ENCODE peak calls at places on chromosomes 3 and 15, in seven cellular contexts. One of them, this sample, is unnamed.

GRCh38 chr15:81411969-81412633 is 38.1 kb upstream of the TMC3 start:
- DNase-seq in body of pancreas: no peak
- DNase-seq in BE2C: no peak
- DNase-seq in thyroid gland: no peak
- DNase-seq in cardiac muscle cell: peak
- DNase-seq in A549: no peak
- DNase-seq in CD8-positive, alpha-beta T cell: no peak
- DNase-seq in this sample: no peak

GRCh38 chr3:64627471-64628321 is 60.1 kb downstream of the ADAMTS9 start:
- DNase-seq in body of pancreas: no peak
- DNase-seq in CD8-positive, alpha-beta T cell: no peak
- DNase-seq in BE2C: no peak
- DNase-seq in A549: no peak
- DNase-seq in thyroid gland: no peak
- DNase-seq in cardiac muscle cell: no peak
- DNase-seq in this sample: no peak

GRCh38 chr15:63189955-63190691 is 717 bp downstream of the RAB8B start:
- DNase-seq in cardiac muscle cell: no peak
- DNase-seq in CD8-positive, alpha-beta T cell: no peak
- DNase-seq in thyroid gland: no peak
- DNase-seq in body of pancreas: no peak
- DNase-seq in A549: no peak
- DNase-seq in BE2C: no peak
- DNase-seq in this sample: no peak

GRCh38 chr3:120506828-120507774 is 56.3 kb upstream of the FSTL1 start:
- DNase-seq in cardiac muscle cell: peak
- DNase-seq in BE2C: peak
- DNase-seq in A549: peak
- DNase-seq in thyroid gland: peak
- DNase-seq in body of pancreas: peak
- DNase-seq in CD8-positive, alpha-beta T cell: no peak
- DNase-seq in this sample: no peak

GRCh38 chr15:63880744-63881143 is 47.0 kb upstream of the HERC1 start:
- DNase-seq in cardiac muscle cell: no peak
- DNase-seq in body of pancreas: no peak
- DNase-seq in BE2C: no peak
- DNase-seq in A549: no peak
- DNase-seq in thyroid gland: no peak
- DNase-seq in CD8-positive, alpha-beta T cell: no peak
- DNase-seq in this sample: no peak

GRCh38 chr3:75232216-75232615 is 431.9 kb upstream of the FRG2C start:
- DNase-seq in CD8-positive, alpha-beta T cell: no peak
- DNase-seq in A549: no peak
- DNase-seq in thyroid gland: no peak
- DNase-seq in BE2C: no peak
- DNase-seq in body of pancreas: no peak
- DNase-seq in cardiac muscle cell: no peak
- DNase-seq in this sample: no peak

GRCh38 chr3:56357266-56357665 is 111.0 kb downstream of the ERC2 start:
- DNase-seq in A549: no peak
- DNase-seq in cardiac muscle cell: peak
- DNase-seq in body of pancreas: no peak
- DNase-seq in CD8-positive, alpha-beta T cell: no peak
- DNase-seq in thyroid gland: peak
- DNase-seq in BE2C: no peak
- DNase-seq in this sample: no peak

GRCh38 chr3:164023480-164023879 is 1054.8 kb downstream of the SI start:
- DNase-seq in BE2C: no peak
- DNase-seq in body of pancreas: no peak
- DNase-seq in A549: no peak
- DNase-seq in thyroid gland: no peak
- DNase-seq in CD8-positive, alpha-beta T cell: no peak
- DNase-seq in cardiac muscle cell: no peak
- DNase-seq in this sample: no peak

GRCh38 chr3:98599647-98600411 is 6.4 kb upstream of the CPOX start:
- DNase-seq in CD8-positive, alpha-beta T cell: no peak
- DNase-seq in cardiac muscle cell: no peak
- DNase-seq in body of pancreas: no peak
- DNase-seq in A549: no peak
- DNase-seq in thyroid gland: no peak
- DNase-seq in BE2C: no peak
- DNase-seq in this sample: no peak

GRCh38 chr3:78991656-78992055 is 776.1 kb downstream of the ROBO1 start:
- DNase-seq in CD8-positive, alpha-beta T cell: no peak
- DNase-seq in thyroid gland: no peak
- DNase-seq in cardiac muscle cell: no peak
- DNase-seq in A549: no peak
- DNase-seq in body of pancreas: no peak
- DNase-seq in BE2C: no peak
- DNase-seq in this sample: no peak

GRCh38 chr15:73926191-73927002 is at the start of gene LOXL1:
- DNase-seq in A549: no peak
- DNase-seq in BE2C: peak
- DNase-seq in thyroid gland: peak
- DNase-seq in body of pancreas: peak
- DNase-seq in CD8-positive, alpha-beta T cell: no peak
- DNase-seq in cardiac muscle cell: peak
- DNase-seq in this sample: peak

DNA sequence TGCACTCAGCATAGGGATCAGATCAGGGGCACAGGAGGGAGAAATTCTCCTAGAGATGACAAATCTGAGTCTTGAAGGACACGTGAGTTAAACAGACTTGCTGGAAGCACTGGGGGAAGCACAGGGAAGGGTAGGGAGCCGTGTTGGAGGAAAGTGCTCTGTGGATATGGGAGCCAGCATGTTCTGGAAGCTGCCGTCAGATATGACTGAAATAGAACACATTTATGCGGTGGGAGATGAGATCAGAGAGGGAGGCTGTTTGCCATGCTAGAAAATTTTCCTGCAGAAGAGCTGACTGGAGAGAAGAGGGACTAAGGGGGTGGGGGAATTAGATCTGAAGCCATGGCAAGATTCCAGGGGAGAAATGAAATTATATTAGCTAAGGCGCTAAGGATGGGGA is 1.8 kb downstream of the TAMM41 start:
- DNase-seq in cardiac muscle cell: no peak
- DNase-seq in A549: no peak
- DNase-seq in body of pancreas: no peak
- DNase-seq in CD8-positive, alpha-beta T cell: no peak
- DNase-seq in thyroid gland: no peak
- DNase-seq in BE2C: no peak
- DNase-seq in this sample: no peak
- H3K4me3 ChIP-seq in cardiac muscle cell: no peak
- H3K4me3 ChIP-seq in A549: no peak
- H3K4me3 ChIP-seq in body of pancreas: no peak
- H3K4me3 ChIP-seq in CD8-positive, alpha-beta T cell: no peak
- H3K4me3 ChIP-seq in thyroid gland: no peak
- H3K4me3 ChIP-seq in BE2C: no peak
- H3K4me3 ChIP-seq in this sample: no peak

GRCh38 chr3:86180696-86181095 is 810.3 kb downstream of the VGLL3 start:
- DNase-seq in thyroid gland: no peak
- DNase-seq in cardiac muscle cell: peak
- DNase-seq in CD8-positive, alpha-beta T cell: no peak
- DNase-seq in A549: peak
- DNase-seq in body of pancreas: no peak
- DNase-seq in BE2C: peak
- DNase-seq in this sample: no peak
- TF ChIP-seq CTCF in thyroid gland: no peak
- TF ChIP-seq CTCF in cardiac muscle cell: no peak
- TF ChIP-seq CTCF in CD8-positive, alpha-beta T cell: no peak
- TF ChIP-seq CTCF in A549: no peak
- TF ChIP-seq CTCF in body of pancreas: no peak
- TF ChIP-seq CTCF in BE2C: peak
- TF ChIP-seq CTCF in this sample: no peak

GRCh38 chr3:46617941-46618340 is 5.6 kb downstream of the FAM240A start:
- DNase-seq in thyroid gland: no peak
- DNase-seq in cardiac muscle cell: no peak
- DNase-seq in CD8-positive, alpha-beta T cell: no peak
- DNase-seq in body of pancreas: no peak
- DNase-seq in BE2C: no peak
- DNase-seq in A549: no peak
- DNase-seq in this sample: no peak

GRCh38 chr3:46624976-46625490 is 12.7 kb downstream of the FAM240A start:
- DNase-seq in cardiac muscle cell: no peak
- DNase-seq in thyroid gland: no peak
- DNase-seq in body of pancreas: no peak
- DNase-seq in BE2C: no peak
- DNase-seq in CD8-positive, alpha-beta T cell: no peak
- DNase-seq in A549: no peak
- DNase-seq in this sample: no peak

GRCh38 chr3:46615976-46616375 is 3.7 kb downstream of the FAM240A start:
- DNase-seq in thyroid gland: no peak
- DNase-seq in cardiac muscle cell: no peak
- DNase-seq in BE2C: no peak
- DNase-seq in body of pancreas: no peak
- DNase-seq in CD8-positive, alpha-beta T cell: no peak
- DNase-seq in A549: no peak
- DNase-seq in this sample: no peak

GRCh38 chr3:46624533-46624932 is 12.2 kb downstream of the FAM240A start:
- DNase-seq in BE2C: no peak
- DNase-seq in thyroid gland: no peak
- DNase-seq in A549: no peak
- DNase-seq in CD8-positive, alpha-beta T cell: no peak
- DNase-seq in body of pancreas: no peak
- DNase-seq in cardiac muscle cell: no peak
- DNase-seq in this sample: no peak

DNA sequence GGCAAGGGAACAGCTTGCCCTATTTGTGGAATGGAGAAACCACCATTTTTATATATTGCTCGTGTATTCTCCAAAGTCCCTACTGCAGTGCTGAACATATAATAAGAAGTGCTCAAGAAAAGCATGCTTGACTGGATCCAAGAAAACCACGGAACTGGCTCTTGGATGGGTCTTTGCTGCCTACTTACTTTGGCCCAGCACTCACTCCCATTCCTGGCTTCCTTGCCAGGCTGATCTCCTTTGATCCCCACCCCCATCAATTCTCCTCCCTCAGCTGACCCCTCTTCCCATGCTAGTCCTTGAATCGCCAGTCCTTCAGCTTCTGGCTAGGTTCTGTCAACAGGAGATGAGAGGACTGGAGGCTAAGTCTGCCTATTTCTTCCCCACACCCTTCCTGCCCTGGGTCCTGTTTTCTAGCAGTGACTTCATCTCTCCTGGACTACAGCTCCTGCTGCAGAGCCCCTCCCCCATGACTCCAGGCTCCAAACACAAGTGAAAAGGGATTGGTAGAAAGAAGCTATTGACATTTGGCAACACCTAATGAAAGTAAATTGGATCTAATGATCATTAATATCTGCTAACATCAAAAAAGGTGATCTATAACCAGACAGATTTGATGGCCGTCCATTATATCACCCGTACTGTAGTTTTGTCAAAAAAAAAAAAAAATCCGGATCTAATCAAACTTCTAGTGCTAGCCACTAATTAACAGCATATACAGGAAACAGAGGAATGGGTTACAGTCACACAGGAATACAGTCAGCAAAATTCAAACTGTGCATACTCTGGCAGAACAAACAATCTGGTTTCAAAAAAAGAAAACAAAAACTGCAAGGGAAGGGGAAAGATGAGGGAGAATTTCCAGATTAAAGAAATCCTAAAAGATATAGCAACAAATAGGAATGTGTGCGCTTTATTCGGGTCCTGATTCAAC is 7.8 kb downstream of the FAM240A start:
- DNase-seq in A549: no peak
- DNase-seq in BE2C: peak
- DNase-seq in thyroid gland: peak
- DNase-seq in body of pancreas: peak
- DNase-seq in CD8-positive, alpha-beta T cell: no peak
- DNase-seq in cardiac muscle cell: peak
- DNase-seq in this sample: no peak
- H3K4me3 ChIP-seq in A549: no peak
- H3K4me3 ChIP-seq in BE2C: no peak
- H3K4me3 ChIP-seq in thyroid gland: no peak
- H3K4me3 ChIP-seq in body of pancreas: no peak
- H3K4me3 ChIP-seq in CD8-positive, alpha-beta T cell: no peak
- H3K4me3 ChIP-seq in cardiac muscle cell: no peak
- H3K4me3 ChIP-seq in this sample: no peak

DNA sequence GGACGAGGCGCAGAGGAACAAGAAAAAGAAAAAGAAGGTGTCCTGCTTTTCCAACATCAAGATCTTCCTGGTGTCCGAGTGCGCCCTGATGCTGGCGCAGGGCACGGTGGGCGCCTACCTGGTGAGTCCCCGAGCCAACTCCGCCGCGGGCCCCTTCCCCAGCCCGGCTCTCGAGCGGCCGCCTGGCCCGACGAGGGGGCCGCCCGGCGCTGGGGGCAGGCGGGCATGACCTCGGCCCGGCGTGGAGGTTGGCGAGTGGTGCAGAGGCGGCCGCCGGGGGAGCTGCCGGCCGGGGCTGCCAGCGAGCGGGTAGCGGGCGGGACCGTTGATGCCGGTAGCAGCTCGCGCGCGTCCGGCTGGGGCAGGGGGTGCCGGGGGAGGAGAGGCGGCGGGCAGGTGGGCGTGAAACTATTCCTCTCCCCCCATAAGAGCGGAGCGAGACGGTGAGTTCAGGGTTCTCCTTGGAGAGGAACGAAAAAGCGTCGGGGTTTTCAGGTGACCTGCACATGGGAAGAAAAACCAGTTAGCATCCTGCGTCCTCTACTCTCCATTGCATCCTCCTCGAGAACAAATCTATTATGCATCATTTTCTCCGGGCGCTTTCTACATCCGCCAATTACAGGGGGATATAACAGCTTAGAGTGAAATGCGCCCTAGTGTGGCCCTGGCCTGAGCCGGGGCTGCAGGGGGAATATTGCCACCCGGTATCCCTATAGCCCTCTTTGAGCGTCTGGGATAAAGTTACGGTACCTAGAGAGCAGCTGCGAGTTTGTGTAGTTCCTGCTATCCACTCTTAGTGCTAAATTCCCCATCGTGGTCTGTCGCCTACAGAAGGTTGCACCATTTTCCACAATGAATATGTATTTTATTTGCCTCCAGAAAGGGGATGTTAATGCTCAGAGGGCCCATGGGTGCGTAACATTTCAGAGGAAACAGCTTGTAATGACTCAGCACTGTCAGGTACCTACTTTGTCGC is 748 bp downstream of the SLCO3A1 start:
- DNase-seq in thyroid gland: peak
- DNase-seq in cardiac muscle cell: peak
- DNase-seq in A549: peak
- DNase-seq in BE2C: peak
- DNase-seq in CD8-positive, alpha-beta T cell: peak
- DNase-seq in body of pancreas: peak
- DNase-seq in this sample: no peak
- TF ChIP-seq CTCF in thyroid gland: peak
- TF ChIP-seq CTCF in cardiac muscle cell: peak
- TF ChIP-seq CTCF in A549: no peak
- TF ChIP-seq CTCF in BE2C: no peak
- TF ChIP-seq CTCF in CD8-positive, alpha-beta T cell: no peak
- TF ChIP-seq CTCF in body of pancreas: peak
- TF ChIP-seq CTCF in this sample: no peak